ENCODE peak calls at places on chromosomes 13 and 19, in nine cellular contexts. E is thoracic aorta, W is H1, T is tibial nerve, N is IMR-90, U is GM23338, Q is upper lobe of left lung, Z is GM12878, H is esophagus squamous epithelium. X is an unnamed sample.

GRCh38 chr13:102702965-102703720 is 8.3 kb upstream of the METTL21C start:
- DNase-seq in E (no peak), H (no peak), W (no peak), N (no peak), U (no peak), Z (no peak), Q (no peak), T (no peak), X (no peak)

GRCh38 chr19:18441804-18442788 is 4.2 kb upstream of the ISYNA1 start:
- DNase-seq in U (peak; percentile 24), Q (no peak), T (no peak), E (no peak), H (no peak), W (no peak), N (no peak), Z (no peak), X (no peak)

GRCh38 chr13:46386426-46386995 is 541 bp downstream of the RUBCNL start:
- DNase-seq in T (no peak), Z (no peak), E (no peak), U (peak; percentile 50), W (no peak), Q (peak; percentile 24), H (no peak), N (no peak), X (no peak)

GRCh38 chr13:111202745-111203144 is 87.6 kb downstream of the ARHGEF7 start:
- DNase-seq in U (peak; percentile 59), H (no peak), E (no peak), N (peak; percentile 93), Z (no peak), Q (no peak), W (no peak), T (no peak), X (peak; percentile 51)

GRCh38 chr13:108214511-108215383 is 589 bp downstream of the LIG4 start:
- DNase-seq in Q (peak; percentile 49), H (peak; percentile 41), T (no peak), N (no peak), E (no peak), W (no peak), Z (no peak), U (peak; percentile 60), X (peak; percentile 11)

GRCh38 chr19:2607712-2608601 is 94.5 kb downstream of the GNG7 start:
- DNase-seq in E (no peak), U (no peak), Z (peak; percentile 94), T (no peak), W (no peak), Q (peak; percentile 81), N (no peak), H (no peak), X (peak; percentile 89)

GRCh38 chr19:35118268-35119026 is 2.8 kb downstream of the FXYD3 start:
- DNase-seq in Q (peak; percentile 66), W (no peak), E (no peak), Z (no peak), T (no peak), N (no peak), U (no peak), H (no peak), X (no peak)

GRCh38 chr13:113034451-113035208 is 65.6 kb downstream of the MCF2L start:
- DNase-seq in W (no peak), Z (no peak), T (no peak), N (peak; percentile 56), E (no peak), H (no peak), U (peak; percentile 81), Q (peak; percentile 50), X (no peak)

GRCh38 chr13:66618702-66619101 is 611.4 kb downstream of the PCDH9 start:
- DNase-seq in W (no peak), T (no peak), U (peak; percentile 55), E (no peak), H (no peak), Q (no peak), Z (no peak), N (peak; percentile 63), X (no peak)

GRCh38 chr19:4722671-4723464 is 774 bp downstream of the DPP9 start:
- DNase-seq in Q (no peak), Z (no peak), U (no peak), W (no peak), E (no peak), H (no peak), N (peak; percentile 53), T (no peak), X (no peak)

GRCh38 chr13:98761126-98761978 is 8.9 kb upstream of the SLC15A1 start:
- DNase-seq in Z (peak; percentile 11), H (no peak), T (no peak), W (no peak), E (no peak), Q (no peak), N (peak; percentile 74), U (no peak), X (no peak)
- H3K4me3 ChIP-seq in Z (peak overlapping the region; percentile 19), H (peak overlapping the region; percentile 51), T (no peak overlapping the region), W (no peak overlapping the region), E (no peak overlapping the region), Q (peak overlapping the region; percentile 43), N (peak overlapping the region; percentile 14), U (no peak overlapping the region), X (peak overlapping the region; percentile 22)

GRCh38 chr19:45177817-45178261 is at the start of gene TRAPPC6A:
- DNase-seq in W (no peak), U (peak; percentile 64), E (no peak), T (no peak), H (no peak), Z (no peak), N (peak; percentile 70), Q (no peak), X (no peak)

GRCh38 chr19:45178262-45179062 is at the start of gene BLOC1S3:
- DNase-seq in H (peak; percentile 100), W (peak; percentile 98), N (peak; percentile 100), Q (peak; percentile 98), E (peak; percentile 100), T (peak; percentile 100), U (peak; percentile 100), Z (peak; percentile 100), X (peak; percentile 99)

GRCh38 chr19:45175663-45176345 is 2.2 kb downstream of the TRAPPC6A start:
- DNase-seq in E (no peak), N (no peak), T (no peak), Q (no peak), U (no peak), W (no peak), Z (no peak), H (no peak), X (no peak)

GRCh38 chr19:45179848-45180370 is 1.3 kb downstream of the BLOC1S3 start:
- DNase-seq in T (no peak), U (no peak), E (no peak), H (no peak), N (no peak), Q (no peak), Z (no peak), W (no peak), X (no peak)

DNA sequence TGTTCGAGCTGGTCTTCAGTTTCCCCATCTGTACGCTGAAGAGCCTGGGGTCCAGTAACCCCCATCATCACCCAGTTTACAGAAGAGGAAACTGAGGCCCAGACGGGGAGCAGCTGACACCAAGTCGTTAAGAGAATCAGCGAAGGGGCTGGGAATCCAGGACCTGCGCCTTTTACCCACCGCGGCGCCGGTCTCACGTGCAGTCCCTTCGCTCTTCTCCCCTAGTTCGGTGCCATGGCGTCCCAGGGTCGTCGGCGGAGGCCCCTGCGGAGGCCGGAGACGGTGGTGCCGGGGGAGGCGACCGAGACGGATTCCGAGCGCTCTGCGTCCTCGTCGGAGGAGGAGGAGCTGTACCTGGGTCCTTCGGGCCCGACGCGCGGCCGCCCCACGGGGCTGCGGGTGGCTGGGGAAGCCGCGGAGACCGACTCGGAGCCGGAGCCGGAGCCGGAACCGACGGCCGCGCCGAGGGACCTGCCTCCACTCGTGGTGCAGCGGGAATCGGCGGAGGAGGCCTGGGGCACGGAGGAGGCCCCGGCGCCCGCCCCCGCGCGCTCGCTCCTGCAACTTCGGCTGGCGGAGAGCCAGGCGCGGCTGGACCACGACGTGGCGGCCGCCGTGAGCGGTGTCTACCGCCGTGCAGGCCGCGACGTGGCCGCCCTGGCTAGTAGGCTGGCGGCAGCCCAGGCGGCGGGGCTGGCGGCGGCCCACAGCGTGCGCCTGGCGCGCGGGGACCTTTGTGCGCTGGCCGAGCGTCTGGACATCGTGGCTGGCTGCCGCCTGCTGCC is 671 bp downstream of the BLOC1S3 start:
- DNase-seq in Z (no peak), Q (peak; percentile 92), T (no peak), U (no peak), W (no peak), N (peak; percentile 17), H (no peak), E (no peak), X (peak; percentile 64)
- TF ChIP-seq CTCF in Z (no peak), Q (no peak), T (no peak), U (no peak), W (no peak), N (no peak), H (no peak), E (no peak), X (no peak)

DNA sequence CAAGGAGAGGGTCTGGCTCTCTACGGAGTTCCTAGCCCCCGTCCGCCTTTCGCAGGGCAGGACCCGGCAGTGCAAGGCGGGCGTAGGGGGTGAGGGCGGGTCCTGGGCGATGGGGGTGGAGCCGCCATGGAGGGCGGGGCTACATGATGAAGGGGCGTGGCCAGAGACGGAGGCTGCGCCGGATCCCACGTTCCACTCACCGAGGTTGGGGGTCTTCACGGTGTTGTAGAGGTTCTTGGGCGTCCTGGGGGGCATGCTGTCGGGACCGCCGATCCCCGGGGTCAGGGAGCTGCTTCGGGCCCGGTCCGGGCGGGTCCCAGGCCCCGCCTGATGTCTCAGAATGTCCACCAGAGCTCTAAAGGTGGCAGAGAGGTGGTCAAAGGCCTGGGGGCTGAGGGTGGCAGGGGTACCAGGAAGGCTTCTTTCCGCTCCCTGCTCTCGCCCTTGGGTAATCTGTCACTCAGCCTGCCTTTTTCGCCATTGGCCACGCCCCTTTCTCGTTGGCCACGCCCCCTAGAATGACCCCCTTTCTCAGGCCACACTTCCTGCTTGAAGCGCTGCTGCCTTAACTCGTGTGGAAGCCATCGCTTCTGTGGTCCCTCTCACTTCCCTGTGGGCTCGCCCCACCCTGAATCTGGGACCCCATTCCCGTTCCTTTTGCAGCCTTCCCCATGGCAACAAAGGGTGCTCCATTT is 2.5 kb downstream of the SHISA7 start:
- DNase-seq in N (no peak), Q (peak; percentile 74), H (no peak), U (peak; percentile 89), T (no peak), E (no peak), W (no peak), Z (no peak), X (no peak)
- H3K27me3 ChIP-seq in N (peaks cover 60% of the 10 kb centered on the region), Q (peaks cover 22% of the 10 kb centered on the region), H (peaks cover 25% of the 10 kb centered on the region), U (peaks cover 74% of the 10 kb centered on the region), T (no peaks in the 10 kb centered on the region), E (peaks cover 23% of the 10 kb centered on the region), W (peaks cover 58% of the 10 kb centered on the region), Z (peaks cover 1% of the 10 kb centered on the region), X (peaks cover 3% of the 10 kb centered on the region)

DNA sequence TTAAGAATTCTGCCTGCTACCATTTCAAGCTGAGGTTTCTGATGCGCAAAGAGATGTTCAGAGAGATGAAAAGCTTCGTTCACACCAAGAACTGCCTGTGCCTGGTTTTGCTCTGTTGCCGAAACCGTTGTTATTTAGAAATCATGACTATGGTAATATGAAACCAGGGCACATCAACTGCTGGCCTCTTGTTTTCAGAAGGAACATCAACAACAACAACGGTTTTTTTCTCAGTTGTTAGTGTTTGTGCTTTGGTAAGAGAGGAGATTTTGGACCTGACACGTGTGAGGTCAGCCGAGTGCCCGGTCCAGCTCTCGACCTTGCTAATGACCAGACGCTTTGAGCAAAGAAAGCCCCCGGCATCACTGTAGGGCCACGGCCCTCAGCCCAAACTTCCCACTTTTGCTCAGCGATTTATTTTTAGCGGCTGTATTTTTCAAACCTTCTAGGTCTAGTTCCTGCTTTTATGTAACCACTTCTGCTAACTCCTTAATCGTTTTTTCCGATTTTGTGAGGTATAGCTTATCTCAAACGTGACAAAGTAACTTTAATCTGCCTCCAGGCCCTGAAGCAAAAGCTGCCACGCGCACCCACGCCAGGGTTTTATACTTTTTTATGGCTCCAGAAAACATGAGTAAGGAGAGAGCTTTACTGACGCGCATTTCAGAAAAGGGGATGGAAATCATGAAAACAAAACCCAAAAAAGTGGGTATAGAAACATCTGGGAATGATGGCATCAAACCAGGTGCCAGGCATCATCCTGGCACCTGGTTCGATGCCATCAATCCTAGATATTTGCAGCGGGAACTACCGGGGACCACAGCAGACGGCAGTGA is 42.0 kb downstream of the KLF2 start:
- DNase-seq in Q (no peak), H (no peak), T (no peak), E (no peak), Z (peak; percentile 69), U (peak; percentile 53), W (no peak), N (no peak), X (peak; percentile 80)
- H3K4me3 ChIP-seq in Q (no peak overlapping the region), H (no peak overlapping the region), T (no peak overlapping the region), E (peak overlapping the region; percentile 36), Z (peak overlapping the region; percentile 65), U (no peak overlapping the region), W (no peak overlapping the region), N (no peak overlapping the region), X (peak overlapping the region; percentile 21)